ENCODE peak calls at places on chromosomes 1 and 21, in five cellular contexts. T is foreskin fibroblast, A is ovary, C is MM.1S, P is cardiac muscle cell. U is an unnamed sample.

GRCh38 chr1:217650674-217651073 is 19.5 kb downstream of the SPATA17 start:
- DNase-seq in T (no peak), A (no peak), C (no peak), P (no peak), U (no peak)

GRCh38 chr1:87953732-87954344 is 625.2 kb downstream of the LMO4 start:
- DNase-seq in T (peak), A (peak), C (peak), P (peak), U (no peak)

GRCh38 chr1:233183226-233184020 is 112.1 kb downstream of the PCNX2 start:
- DNase-seq in T (peak), A (no peak), C (no peak), P (no peak), U (no peak)

GRCh38 chr1:85465099-85465790 is at the start of gene DDAH1:
- DNase-seq in T (peak), A (peak), C (peak), P (peak), U (no peak)

GRCh38 chr21:18424250-18424649 is 20.7 kb upstream of the TMPRSS15 start:
- DNase-seq in T (no peak), A (no peak), C (no peak), P (no peak), U (no peak)

GRCh38 chr21:44510508-44511218 is 29.3 kb downstream of the KRTAP10-1 start:
- DNase-seq in T (peak), A (peak), C (peak), P (peak), U (no peak)

GRCh38 chr1:83872515-83872914 is 126.4 kb downstream of the TTLL7 start:
- DNase-seq in T (no peak), A (no peak), C (no peak), P (no peak), U (no peak)

GRCh38 chr1:42142894-42143675 is 10.1 kb upstream of the GUCA2B start:
- DNase-seq in T (no peak), A (no peak), C (peak), P (no peak), U (no peak)

GRCh38 chr1:42176902-42177519 is 12.5 kb upstream of the GUCA2A start:
- DNase-seq in T (peak), A (no peak), C (peak), P (peak), U (no peak)

GRCh38 chr1:16131636-16132324 is 24.1 kb downstream of the EPHA2 start:
- DNase-seq in T (no peak), A (no peak), C (no peak), P (no peak), U (no peak)

GRCh38 chr1:198261886-198262285 is 105.1 kb downstream of the NEK7 start:
- DNase-seq in T (no peak), A (no peak), C (no peak), P (no peak), U (no peak)

GRCh38 chr1:230104395-230105244 is 37.6 kb downstream of the GALNT2 start:
- DNase-seq in T (peak), A (peak), C (peak), P (peak), U (peak)

GRCh38 chr1:92376345-92376744 is 77.5 kb downstream of the RPAP2 start:
- DNase-seq in T (no peak), A (no peak), C (no peak), P (peak), U (no peak)

GRCh38 chr1:108704501-108704900 is 8.2 kb upstream of the FNDC7 start:
- DNase-seq in T (peak), A (no peak), C (no peak), P (peak), U (no peak)

GRCh38 chr1:21251773-21252471 is 38.3 kb downstream of the ECE1 start:
- DNase-seq in T (peak), A (no peak), C (no peak), P (peak), U (peak)

GRCh38 chr1:3524571-3525203 is 70.2 kb downstream of the ARHGEF16 start:
- DNase-seq in T (peak), A (no peak), C (no peak), P (no peak), U (no peak)
- TF ChIP-seq CTCF in T (no peak), A (no peak), C (no peak), P (no peak), U (no peak)

DNA sequence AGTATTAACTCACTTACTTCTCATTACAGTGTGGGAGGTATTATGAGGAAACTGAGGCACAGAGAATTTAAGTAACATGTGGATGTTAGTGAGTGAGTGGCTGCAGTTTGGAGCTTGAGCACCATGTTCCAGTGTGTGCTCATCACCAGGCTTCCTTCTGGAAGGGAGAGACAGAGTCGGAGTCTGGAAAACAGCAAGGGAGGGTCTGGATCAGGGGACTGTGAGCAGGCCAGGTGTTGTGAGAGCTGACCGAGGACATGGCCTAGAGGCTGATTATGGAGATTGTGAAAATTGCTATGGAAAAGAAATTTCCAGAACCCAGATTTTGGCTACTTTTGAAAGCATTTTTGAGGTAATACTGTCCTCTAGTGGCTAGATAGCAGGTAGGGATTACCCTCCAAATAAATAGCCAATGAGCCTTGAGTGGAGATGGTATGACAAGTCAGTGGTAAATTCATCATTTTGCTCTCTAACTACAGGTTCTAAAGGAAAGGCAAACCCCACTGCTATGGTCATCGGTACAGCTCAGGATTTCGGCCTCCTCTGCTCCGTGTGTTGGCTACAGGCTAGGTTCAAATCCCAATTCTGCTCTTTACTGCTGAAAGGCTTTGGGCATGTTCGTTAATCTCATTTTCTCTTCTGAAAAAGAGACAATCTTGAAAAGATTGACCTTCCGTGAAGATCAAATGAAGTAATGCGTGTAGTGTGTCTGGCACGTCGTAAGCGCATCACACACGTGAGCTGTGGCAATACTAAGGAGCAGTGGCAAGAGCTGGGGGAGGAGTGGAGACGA is 1.1 kb upstream of the HAO2 start:
- DNase-seq in T (peak), A (no peak), C (peak), P (peak), U (no peak)
- TF ChIP-seq CTCF in T (peak), A (peak), C (peak), P (peak), U (peak)

GRCh38 chr1:29355375-29355774 is 119.1 kb downstream of the PTPRU start:
- DNase-seq in T (no peak), A (no peak), C (no peak), P (no peak), U (no peak)
- TF ChIP-seq CTCF in T (no peak), A (no peak), C (no peak), P (no peak), U (no peak)

GRCh38 chr1:205481279-205481617 is 23.2 kb upstream of the CDK18 start:
- DNase-seq in T (no peak), A (no peak), C (no peak), P (no peak), U (no peak)

GRCh38 chr1:205477759-205478247 is 22.0 kb upstream of the BLACAT1 start:
- DNase-seq in T (peak), A (peak), C (no peak), P (peak), U (no peak)

GRCh38 chr1:205481629-205482071 is 22.8 kb upstream of the CDK18 start:
- DNase-seq in T (no peak), A (no peak), C (no peak), P (no peak), U (no peak)

GRCh38 chr1:205483372-205483771 is 21.1 kb upstream of the CDK18 start:
- DNase-seq in T (no peak), A (no peak), C (no peak), P (no peak), U (no peak)

GRCh38 chr1:205480349-205481278 is 23.9 kb upstream of the CDK18 start:
- DNase-seq in T (no peak), A (no peak), C (peak), P (no peak), U (no peak)
- TF ChIP-seq CTCF in T (no peak), A (no peak), C (no peak), P (no peak), U (no peak)

U was measured in coronary artery.